ENCODE peak calls at places on chromosomes 12 and 14, in four cellular contexts. U, C, D and F are unnamed samples.

GRCh38 chr12:4809449-4810218 is 89.4 kb downstream of the GALNT8 start:
- DNase-seq in D (no peak), C (no peak), U (no peak), F (no peak)

GRCh38 chr12:39390752-39391151 is 52.2 kb downstream of the KIF21A start:
- DNase-seq in U (no peak), D (no peak), C (no peak), F (no peak)

GRCh38 chr12:117165342-117165741 is 24.9 kb downstream of the FBXO21 start:
- DNase-seq in U (no peak), C (no peak), D (no peak), F (no peak)

GRCh38 chr12:58583541-58583940 is 336.8 kb downstream of the LRIG3 start:
- DNase-seq in C (no peak), U (peak), D (no peak), F (peak)

GRCh38 chr12:28611501-28611900 is 421.2 kb downstream of the CCDC91 start:
- DNase-seq in U (no peak), C (no peak), D (no peak), F (no peak)

GRCh38 chr12:132495629-132496207 is 5.8 kb downstream of the FBRSL1 start:
- DNase-seq in U (no peak), C (no peak), D (no peak), F (no peak)

GRCh38 chr14:95935228-95935822 is 58.7 kb downstream of the TUNAR start:
- DNase-seq in U (no peak), C (peak), D (peak), F (peak)

GRCh38 chr14:73795466-73795865 is 56.2 kb upstream of the PTGR2 start:
- DNase-seq in D (no peak), U (no peak), C (no peak), F (no peak)

GRCh38 chr12:63223128-63223527 is 72.1 kb upstream of the AVPR1A start:
- DNase-seq in C (no peak), D (no peak), U (no peak), F (no peak)

GRCh38 chr12:74033531-74033930 is 504.1 kb upstream of the ATXN7L3B start:
- DNase-seq in U (no peak), C (no peak), D (no peak), F (no peak)

GRCh38 chr12:104643093-104643646 is 186.4 kb downstream of the CHST11 start:
- DNase-seq in C (no peak), U (no peak), D (no peak), F (no peak)

GRCh38 chr12:93127582-93128331 is 198.7 kb upstream of the EEA1 start:
- DNase-seq in D (peak), C (peak), U (peak), F (peak)

GRCh38 chr12:94799136-94799535 is 148.8 kb upstream of the TMCC3 start:
- DNase-seq in U (no peak), C (no peak), D (no peak), F (no peak)

GRCh38 chr14:83664389-83664788 is 1865.6 kb upstream of the FLRT2 start:
- DNase-seq in U (no peak), C (no peak), D (no peak), F (no peak)

GRCh38 chr12:11689591-11690158 is 40.2 kb downstream of the ETV6 start:
- DNase-seq in D (no peak), U (no peak), C (no peak), F (no peak)

GRCh38 chr14:26855051-26855753 is 257.4 kb upstream of the NOVA1 start:
- DNase-seq in D (no peak), C (no peak), U (no peak), F (no peak)

GRCh38 chr12:123391546-123392343 is 7.8 kb downstream of the KMT5A start:
- DNase-seq in U (no peak), C (no peak), D (no peak), F (no peak)

DNA sequence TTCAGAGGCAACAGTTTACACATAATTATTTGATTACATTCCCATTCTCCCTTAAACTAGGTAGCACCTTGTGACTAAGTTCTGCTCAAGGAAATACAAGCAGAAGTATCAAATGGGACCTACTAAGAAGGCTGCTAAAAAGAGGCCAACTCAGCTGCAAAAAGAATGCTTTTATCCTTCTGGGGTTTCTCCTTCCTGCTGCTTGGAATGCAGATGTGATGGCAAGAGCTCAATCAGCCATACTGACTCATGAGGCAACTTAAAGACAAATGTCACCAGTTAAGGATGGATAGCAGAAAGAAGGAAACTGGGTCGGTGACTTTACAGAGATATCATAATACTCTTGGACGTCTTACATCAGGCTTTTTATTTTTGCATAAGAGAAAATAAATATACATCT is 38.0 kb upstream of the RAP1B start:
- DNase-seq in C (no peak), U (no peak), D (no peak), F (peak)
- TF ChIP-seq USF2 in C (no peak), U (no peak), D (no peak), F (no peak)

DNA sequence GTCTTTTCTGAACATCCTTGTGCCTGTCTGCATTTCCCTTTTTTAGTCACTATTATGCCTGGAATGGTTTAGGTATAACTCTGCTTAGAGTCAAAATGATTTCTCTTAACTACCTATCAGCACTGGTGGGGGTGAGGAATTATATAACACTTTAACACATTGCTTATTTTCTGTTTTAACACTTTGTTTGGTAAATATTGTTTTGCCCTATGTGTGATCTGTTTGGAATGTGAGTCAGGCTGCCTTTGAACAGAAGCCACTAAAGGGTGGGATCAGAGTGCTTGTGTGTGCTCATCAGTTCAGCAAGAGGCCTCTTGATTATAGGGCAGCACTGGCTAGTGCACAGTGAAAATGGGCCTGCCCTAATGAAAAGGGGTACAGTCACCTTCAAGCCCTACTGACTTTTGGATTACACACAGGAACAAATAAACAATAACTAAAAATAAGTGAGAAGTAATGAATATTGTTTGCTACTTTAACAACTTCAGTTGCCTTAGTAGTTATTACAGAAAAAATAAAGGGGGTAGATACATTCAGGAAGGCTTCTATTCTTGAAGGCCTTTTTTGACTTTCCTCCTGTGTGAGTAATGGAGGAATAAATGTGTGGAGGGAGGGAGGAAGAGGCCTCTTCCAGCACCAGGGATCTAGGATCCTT is 23.2 kb downstream of the NGDN start:
- DNase-seq in C (peak), U (no peak), D (no peak), F (peak)
- TF ChIP-seq MAZ in C (no peak), U (no peak), D (no peak), F (no peak)

GRCh38 chr14:53881161-53881846 is 75.3 kb downstream of the BMP4 start:
- DNase-seq in C (peak), D (no peak), U (peak), F (peak)
- TF ChIP-seq USF2 in C (no peak), D (no peak), U (no peak), F (no peak)

GRCh38 chr14:61493239-61493638 is 171.9 kb downstream of the PRKCH start:
- DNase-seq in U (peak), D (no peak), C (no peak), F (peak)
- TF ChIP-seq MAZ in U (no peak), D (no peak), C (no peak), F (no peak)